ENCODE peak calls at places on chromosome 21, in nine cellular contexts. One of them, this sample, is unnamed.

GRCh38 chr21:44983421-44984206 is 43.8 kb downstream of the SLX9 start:
- DNase-seq in HCT116: no peak
- DNase-seq in RWPE2: peak; percentile 53
- DNase-seq in endothelial cell: no peak
- DNase-seq in progenitor cell of endocrine pancreas: no peak
- DNase-seq in cardiac fibroblast: no peak
- DNase-seq in GM23338: no peak
- DNase-seq in natural killer cell: no peak
- DNase-seq in CD8-positive, alpha-beta T cell: no peak
- DNase-seq in this sample: no peak

GRCh38 chr21:32940079-32941014 is 85.4 kb upstream of the OLIG2 start:
- DNase-seq in progenitor cell of endocrine pancreas: peak; percentile 13
- DNase-seq in CD8-positive, alpha-beta T cell: peak; percentile 47
- DNase-seq in HCT116: peak; percentile 40
- DNase-seq in GM23338: peak; percentile 89
- DNase-seq in cardiac fibroblast: peak; percentile 63
- DNase-seq in natural killer cell: no peak
- DNase-seq in endothelial cell: peak; percentile 34
- DNase-seq in RWPE2: no peak
- DNase-seq in this sample: peak; percentile 44

GRCh38 chr21:44304846-44305245 is 5.0 kb downstream of the PFKL start:
- DNase-seq in progenitor cell of endocrine pancreas: peak; percentile 50
- DNase-seq in GM23338: peak; percentile 62
- DNase-seq in cardiac fibroblast: peak; percentile 48
- DNase-seq in CD8-positive, alpha-beta T cell: peak; percentile 50
- DNase-seq in endothelial cell: peak; percentile 60
- DNase-seq in HCT116: no peak
- DNase-seq in natural killer cell: no peak
- DNase-seq in RWPE2: no peak
- DNase-seq in this sample: peak; percentile 70

GRCh38 chr21:41950941-41951408 is 2.8 kb downstream of the C2CD2 start:
- DNase-seq in cardiac fibroblast: no peak
- DNase-seq in GM23338: peak; percentile 65
- DNase-seq in HCT116: no peak
- DNase-seq in endothelial cell: no peak
- DNase-seq in RWPE2: no peak
- DNase-seq in progenitor cell of endocrine pancreas: no peak
- DNase-seq in CD8-positive, alpha-beta T cell: no peak
- DNase-seq in natural killer cell: no peak
- DNase-seq in this sample: no peak

GRCh38 chr21:25759573-25759972 is 24.8 kb downstream of the GABPA start:
- DNase-seq in HCT116: no peak
- DNase-seq in RWPE2: no peak
- DNase-seq in endothelial cell: no peak
- DNase-seq in CD8-positive, alpha-beta T cell: no peak
- DNase-seq in natural killer cell: no peak
- DNase-seq in cardiac fibroblast: peak; percentile 45
- DNase-seq in progenitor cell of endocrine pancreas: no peak
- DNase-seq in GM23338: no peak
- DNase-seq in this sample: no peak

GRCh38 chr21:13854638-13855037 is 245.1 kb downstream of the POTED start:
- DNase-seq in natural killer cell: no peak
- DNase-seq in endothelial cell: no peak
- DNase-seq in GM23338: no peak
- DNase-seq in progenitor cell of endocrine pancreas: no peak
- DNase-seq in RWPE2: no peak
- DNase-seq in CD8-positive, alpha-beta T cell: no peak
- DNase-seq in cardiac fibroblast: no peak
- DNase-seq in HCT116: no peak
- DNase-seq in this sample: no peak

GRCh38 chr21:43758132-43758619 is 17.9 kb downstream of the CSTB start:
- DNase-seq in cardiac fibroblast: peak; percentile 82
- DNase-seq in progenitor cell of endocrine pancreas: no peak
- DNase-seq in HCT116: no peak
- DNase-seq in GM23338: no peak
- DNase-seq in endothelial cell: no peak
- DNase-seq in CD8-positive, alpha-beta T cell: no peak
- DNase-seq in natural killer cell: no peak
- DNase-seq in RWPE2: no peak
- DNase-seq in this sample: no peak

GRCh38 chr21:32412998-32413504 is 545 bp downstream of the EVA1C start:
- DNase-seq in HCT116: no peak
- DNase-seq in natural killer cell: peak; percentile 27
- DNase-seq in RWPE2: no peak
- DNase-seq in cardiac fibroblast: peak; percentile 32
- DNase-seq in progenitor cell of endocrine pancreas: no peak
- DNase-seq in endothelial cell: no peak
- DNase-seq in GM23338: peak; percentile 63
- DNase-seq in CD8-positive, alpha-beta T cell: no peak
- DNase-seq in this sample: peak; percentile 8

GRCh38 chr21:15031790-15032357 is 32.9 kb downstream of the NRIP1 start:
- DNase-seq in natural killer cell: no peak
- DNase-seq in cardiac fibroblast: peak; percentile 83
- DNase-seq in GM23338: no peak
- DNase-seq in CD8-positive, alpha-beta T cell: no peak
- DNase-seq in HCT116: no peak
- DNase-seq in RWPE2: no peak
- DNase-seq in progenitor cell of endocrine pancreas: no peak
- DNase-seq in endothelial cell: no peak
- DNase-seq in this sample: no peak

GRCh38 chr21:15028186-15028585 is 36.6 kb downstream of the NRIP1 start:
- DNase-seq in progenitor cell of endocrine pancreas: no peak
- DNase-seq in natural killer cell: no peak
- DNase-seq in endothelial cell: no peak
- DNase-seq in GM23338: no peak
- DNase-seq in CD8-positive, alpha-beta T cell: no peak
- DNase-seq in cardiac fibroblast: no peak
- DNase-seq in HCT116: no peak
- DNase-seq in RWPE2: no peak
- DNase-seq in this sample: no peak

GRCh38 chr21:15027056-15027455 is 37.7 kb downstream of the NRIP1 start:
- DNase-seq in GM23338: no peak
- DNase-seq in natural killer cell: no peak
- DNase-seq in HCT116: no peak
- DNase-seq in progenitor cell of endocrine pancreas: no peak
- DNase-seq in cardiac fibroblast: no peak
- DNase-seq in CD8-positive, alpha-beta T cell: no peak
- DNase-seq in RWPE2: no peak
- DNase-seq in endothelial cell: no peak
- DNase-seq in this sample: no peak

GRCh38 chr21:15026370-15026769 is 38.4 kb downstream of the NRIP1 start:
- DNase-seq in endothelial cell: no peak
- DNase-seq in HCT116: no peak
- DNase-seq in CD8-positive, alpha-beta T cell: no peak
- DNase-seq in natural killer cell: no peak
- DNase-seq in GM23338: no peak
- DNase-seq in RWPE2: no peak
- DNase-seq in cardiac fibroblast: no peak
- DNase-seq in progenitor cell of endocrine pancreas: no peak
- DNase-seq in this sample: no peak

GRCh38 chr21:15029077-15029476 is 35.7 kb downstream of the NRIP1 start:
- DNase-seq in cardiac fibroblast: no peak
- DNase-seq in RWPE2: no peak
- DNase-seq in progenitor cell of endocrine pancreas: no peak
- DNase-seq in natural killer cell: no peak
- DNase-seq in endothelial cell: no peak
- DNase-seq in GM23338: no peak
- DNase-seq in HCT116: no peak
- DNase-seq in CD8-positive, alpha-beta T cell: no peak
- DNase-seq in this sample: no peak
- TF ChIP-seq CTCF in cardiac fibroblast: no peak
- TF ChIP-seq CTCF in RWPE2: no peak
- TF ChIP-seq CTCF in progenitor cell of endocrine pancreas: no peak
- TF ChIP-seq CTCF in natural killer cell: no peak
- TF ChIP-seq CTCF in endothelial cell: no peak
- TF ChIP-seq CTCF in GM23338: no peak
- TF ChIP-seq CTCF in HCT116: no peak
- TF ChIP-seq CTCF in CD8-positive, alpha-beta T cell: no peak
- TF ChIP-seq CTCF in this sample: no peak

GRCh38 chr21:35976481-35976880 is 83.8 kb downstream of the SETD4 start:
- DNase-seq in CD8-positive, alpha-beta T cell: no peak
- DNase-seq in RWPE2: no peak
- DNase-seq in endothelial cell: no peak
- DNase-seq in progenitor cell of endocrine pancreas: no peak
- DNase-seq in HCT116: no peak
- DNase-seq in GM23338: no peak
- DNase-seq in cardiac fibroblast: no peak
- DNase-seq in natural killer cell: no peak
- DNase-seq in this sample: no peak

GRCh38 chr21:35974801-35975200 is 85.5 kb downstream of the SETD4 start:
- DNase-seq in GM23338: no peak
- DNase-seq in cardiac fibroblast: peak; percentile 17
- DNase-seq in HCT116: peak; percentile 13
- DNase-seq in progenitor cell of endocrine pancreas: no peak
- DNase-seq in natural killer cell: no peak
- DNase-seq in RWPE2: no peak
- DNase-seq in endothelial cell: no peak
- DNase-seq in CD8-positive, alpha-beta T cell: no peak
- DNase-seq in this sample: no peak

GRCh38 chr21:35981514-35982070 is 78.7 kb downstream of the SETD4 start:
- DNase-seq in CD8-positive, alpha-beta T cell: no peak
- DNase-seq in progenitor cell of endocrine pancreas: no peak
- DNase-seq in cardiac fibroblast: no peak
- DNase-seq in GM23338: no peak
- DNase-seq in endothelial cell: no peak
- DNase-seq in HCT116: no peak
- DNase-seq in natural killer cell: no peak
- DNase-seq in RWPE2: no peak
- DNase-seq in this sample: no peak

GRCh38 chr21:35980821-35981220 is 79.5 kb downstream of the SETD4 start:
- DNase-seq in cardiac fibroblast: no peak
- DNase-seq in RWPE2: no peak
- DNase-seq in CD8-positive, alpha-beta T cell: no peak
- DNase-seq in progenitor cell of endocrine pancreas: no peak
- DNase-seq in HCT116: no peak
- DNase-seq in endothelial cell: no peak
- DNase-seq in GM23338: no peak
- DNase-seq in natural killer cell: no peak
- DNase-seq in this sample: no peak

GRCh38 chr21:35976929-35977328 is 83.4 kb downstream of the SETD4 start:
- DNase-seq in GM23338: no peak
- DNase-seq in cardiac fibroblast: no peak
- DNase-seq in RWPE2: no peak
- DNase-seq in endothelial cell: no peak
- DNase-seq in progenitor cell of endocrine pancreas: no peak
- DNase-seq in CD8-positive, alpha-beta T cell: no peak
- DNase-seq in natural killer cell: no peak
- DNase-seq in HCT116: no peak
- DNase-seq in this sample: no peak
- TF ChIP-seq CTCF in GM23338: peak; percentile 9
- TF ChIP-seq CTCF in cardiac fibroblast: no peak
- TF ChIP-seq CTCF in RWPE2: no peak
- TF ChIP-seq CTCF in endothelial cell: no peak
- TF ChIP-seq CTCF in progenitor cell of endocrine pancreas: no peak
- TF ChIP-seq CTCF in CD8-positive, alpha-beta T cell: no peak
- TF ChIP-seq CTCF in natural killer cell: no peak
- TF ChIP-seq CTCF in HCT116: no peak
- TF ChIP-seq CTCF in this sample: no peak

DNA sequence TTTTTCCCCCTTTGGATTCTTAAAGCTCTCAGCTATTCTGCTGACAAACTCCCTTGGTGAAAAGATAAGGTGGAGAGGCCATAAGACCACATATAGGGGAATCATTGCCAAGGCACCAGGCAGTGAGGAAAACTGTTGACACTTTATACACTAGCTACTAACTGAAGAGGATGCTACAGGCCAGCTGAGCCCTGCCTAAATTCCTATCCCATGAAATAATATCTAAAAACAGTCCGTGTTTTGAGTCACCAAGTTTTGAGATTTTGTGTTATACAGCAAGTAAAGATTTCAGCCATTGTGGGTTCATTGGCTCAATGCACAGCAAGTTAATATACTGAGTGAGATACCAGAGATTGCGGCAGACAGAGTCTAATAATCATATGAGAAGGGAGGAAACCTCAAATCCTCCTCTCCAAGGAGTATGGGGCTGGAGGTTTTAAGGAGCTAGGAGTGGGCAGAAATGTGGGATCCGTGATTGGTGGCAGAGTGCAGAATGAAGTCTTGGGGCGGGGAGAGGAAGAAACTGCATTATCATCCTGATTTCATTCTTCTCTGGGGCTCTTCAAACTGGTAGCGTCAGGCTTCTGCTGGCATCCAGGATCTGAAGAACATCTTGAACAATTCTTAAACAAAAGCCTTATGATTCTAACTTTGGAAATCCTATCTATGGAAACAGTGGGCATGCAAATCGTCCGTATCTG is 9.2 kb downstream of the CLDN8 start:
- DNase-seq in endothelial cell: no peak
- DNase-seq in CD8-positive, alpha-beta T cell: no peak
- DNase-seq in HCT116: no peak
- DNase-seq in GM23338: no peak
- DNase-seq in RWPE2: no peak
- DNase-seq in progenitor cell of endocrine pancreas: no peak
- DNase-seq in cardiac fibroblast: peak; percentile 70
- DNase-seq in natural killer cell: no peak
- DNase-seq in this sample: no peak
- TF ChIP-seq CTCF in endothelial cell: no peak
- TF ChIP-seq CTCF in CD8-positive, alpha-beta T cell: no peak
- TF ChIP-seq CTCF in HCT116: no peak
- TF ChIP-seq CTCF in GM23338: no peak
- TF ChIP-seq CTCF in RWPE2: no peak
- TF ChIP-seq CTCF in progenitor cell of endocrine pancreas: no peak
- TF ChIP-seq CTCF in cardiac fibroblast: no peak
- TF ChIP-seq CTCF in natural killer cell: no peak
- TF ChIP-seq CTCF in this sample: no peak

GRCh38 chr21:29338256-29338655 is 39.5 kb downstream of the BACH1 start:
- DNase-seq in cardiac fibroblast: no peak
- DNase-seq in RWPE2: no peak
- DNase-seq in progenitor cell of endocrine pancreas: no peak
- DNase-seq in natural killer cell: no peak
- DNase-seq in endothelial cell: no peak
- DNase-seq in HCT116: no peak
- DNase-seq in GM23338: no peak
- DNase-seq in CD8-positive, alpha-beta T cell: no peak
- DNase-seq in this sample: no peak

GRCh38 chr21:29332461-29333354 is 34.0 kb downstream of the BACH1 start:
- DNase-seq in GM23338: no peak
- DNase-seq in progenitor cell of endocrine pancreas: no peak
- DNase-seq in endothelial cell: no peak
- DNase-seq in natural killer cell: no peak
- DNase-seq in RWPE2: no peak
- DNase-seq in HCT116: no peak
- DNase-seq in CD8-positive, alpha-beta T cell: no peak
- DNase-seq in cardiac fibroblast: peak; percentile 81
- DNase-seq in this sample: no peak

GRCh38 chr21:29335720-29336119 is 37.0 kb downstream of the BACH1 start:
- DNase-seq in RWPE2: no peak
- DNase-seq in endothelial cell: no peak
- DNase-seq in GM23338: no peak
- DNase-seq in CD8-positive, alpha-beta T cell: no peak
- DNase-seq in natural killer cell: no peak
- DNase-seq in progenitor cell of endocrine pancreas: no peak
- DNase-seq in HCT116: no peak
- DNase-seq in cardiac fibroblast: peak; percentile 68
- DNase-seq in this sample: no peak

GRCh38 chr21:29333355-29333746 is 34.6 kb downstream of the BACH1 start:
- DNase-seq in RWPE2: no peak
- DNase-seq in progenitor cell of endocrine pancreas: no peak
- DNase-seq in natural killer cell: no peak
- DNase-seq in CD8-positive, alpha-beta T cell: no peak
- DNase-seq in GM23338: no peak
- DNase-seq in endothelial cell: no peak
- DNase-seq in cardiac fibroblast: no peak
- DNase-seq in HCT116: no peak
- DNase-seq in this sample: no peak

DNA sequence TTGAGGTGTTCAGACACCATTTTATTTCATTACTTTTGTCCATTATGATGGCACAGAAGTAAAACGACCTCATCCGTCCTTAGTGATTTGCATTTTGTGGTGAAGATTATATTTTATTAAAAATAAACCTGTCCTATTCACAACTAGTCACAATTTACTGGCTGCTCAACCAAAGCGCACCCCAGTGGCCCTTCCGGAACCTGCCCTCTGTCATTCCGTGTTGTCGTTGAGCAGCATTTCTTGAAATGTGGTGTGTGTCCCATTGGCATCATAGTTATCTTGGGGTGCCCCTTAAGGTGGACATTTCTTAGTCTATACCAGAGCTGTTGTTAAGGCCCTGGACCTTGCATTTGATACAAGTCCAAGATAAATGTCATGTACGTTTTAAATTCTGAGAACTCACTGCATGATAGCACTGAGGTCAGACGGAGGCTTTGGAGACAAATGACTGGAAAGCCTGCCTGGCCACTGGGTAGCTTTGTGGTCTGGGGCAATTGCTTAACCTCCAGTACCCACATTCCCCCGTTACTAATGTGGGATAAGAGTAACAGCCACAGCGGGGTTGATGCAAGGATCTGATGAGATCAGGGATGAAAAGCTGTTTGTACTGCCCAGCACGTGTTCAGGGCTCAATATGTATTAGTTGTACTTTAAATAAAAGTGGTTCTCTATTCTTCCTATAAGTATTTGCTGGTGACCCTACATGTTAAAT is 36.2 kb downstream of the BACH1 start:
- DNase-seq in cardiac fibroblast: peak; percentile 91
- DNase-seq in CD8-positive, alpha-beta T cell: no peak
- DNase-seq in progenitor cell of endocrine pancreas: no peak
- DNase-seq in RWPE2: no peak
- DNase-seq in GM23338: no peak
- DNase-seq in natural killer cell: no peak
- DNase-seq in HCT116: no peak
- DNase-seq in endothelial cell: no peak
- DNase-seq in this sample: no peak
- TF ChIP-seq CTCF in cardiac fibroblast: no peak
- TF ChIP-seq CTCF in CD8-positive, alpha-beta T cell: no peak
- TF ChIP-seq CTCF in progenitor cell of endocrine pancreas: no peak
- TF ChIP-seq CTCF in RWPE2: no peak
- TF ChIP-seq CTCF in GM23338: peak; percentile 39
- TF ChIP-seq CTCF in natural killer cell: no peak
- TF ChIP-seq CTCF in HCT116: no peak
- TF ChIP-seq CTCF in endothelial cell: no peak
- TF ChIP-seq CTCF in this sample: no peak